ENCODE peak calls at places on chromosomes 7 and 10, in six cellular contexts. Y is suprapubic skin; M is fibroblast of lung; B is breast epithelium; I is kidney; D is naive thymus-derived CD4-positive, alpha-beta T cell. P is an unnamed sample.

GRCh38 chr7:794671-795329 is 37.5 kb upstream of the SUN1 start:
- DNase-seq in I (peak; percentile 66), D (no peak), B (no peak), M (no peak), Y (no peak), P (no peak)

GRCh38 chr10:121213436-121213835 is 362.3 kb downstream of the WDR11 start:
- DNase-seq in M (no peak), Y (no peak), I (no peak), D (no peak), B (no peak), P (no peak)

GRCh38 chr10:100998183-100998990 is 1.2 kb upstream of the LZTS2 start:
- DNase-seq in D (peak; percentile 75), B (peak; percentile 87), Y (peak; percentile 89), M (peak; percentile 87), I (peak; percentile 95), P (peak; percentile 88)

GRCh38 chr10:22682237-22683192 is 31.9 kb downstream of the PIP4K2A start:
- DNase-seq in B (no peak), M (peak; percentile 51), I (no peak), Y (no peak), D (peak; percentile 57), P (no peak)

GRCh38 chr10:84783386-84783785 is 455.0 kb downstream of the CCSER2 start:
- DNase-seq in B (no peak), Y (no peak), D (no peak), I (no peak), M (no peak), P (no peak)

GRCh38 chr7:66769833-66770512 is 29.4 kb downstream of the RABGEF1 start:
- DNase-seq in D (no peak), B (no peak), Y (no peak), M (peak; percentile 72), I (no peak), P (no peak)

GRCh38 chr7:27652518-27652917 is 10.2 kb downstream of the HIBADH start:
- DNase-seq in D (no peak), M (no peak), B (no peak), I (no peak), Y (no peak), P (no peak)

GRCh38 chr7:156665101-156665500 is 24.5 kb downstream of the RNF32 start:
- DNase-seq in I (no peak), Y (no peak), D (no peak), M (no peak), B (no peak), P (no peak)

GRCh38 chr10:118840071-118840775 is 85.5 kb upstream of the CACUL1 start:
- DNase-seq in Y (no peak), I (no peak), B (no peak), M (no peak), D (no peak), P (no peak)

GRCh38 chr10:79022565-79023488 is 45.9 kb upstream of the ZMIZ1 start:
- DNase-seq in Y (peak; percentile 73), M (peak; percentile 37), I (peak; percentile 68), B (no peak), D (no peak), P (no peak)

DNA sequence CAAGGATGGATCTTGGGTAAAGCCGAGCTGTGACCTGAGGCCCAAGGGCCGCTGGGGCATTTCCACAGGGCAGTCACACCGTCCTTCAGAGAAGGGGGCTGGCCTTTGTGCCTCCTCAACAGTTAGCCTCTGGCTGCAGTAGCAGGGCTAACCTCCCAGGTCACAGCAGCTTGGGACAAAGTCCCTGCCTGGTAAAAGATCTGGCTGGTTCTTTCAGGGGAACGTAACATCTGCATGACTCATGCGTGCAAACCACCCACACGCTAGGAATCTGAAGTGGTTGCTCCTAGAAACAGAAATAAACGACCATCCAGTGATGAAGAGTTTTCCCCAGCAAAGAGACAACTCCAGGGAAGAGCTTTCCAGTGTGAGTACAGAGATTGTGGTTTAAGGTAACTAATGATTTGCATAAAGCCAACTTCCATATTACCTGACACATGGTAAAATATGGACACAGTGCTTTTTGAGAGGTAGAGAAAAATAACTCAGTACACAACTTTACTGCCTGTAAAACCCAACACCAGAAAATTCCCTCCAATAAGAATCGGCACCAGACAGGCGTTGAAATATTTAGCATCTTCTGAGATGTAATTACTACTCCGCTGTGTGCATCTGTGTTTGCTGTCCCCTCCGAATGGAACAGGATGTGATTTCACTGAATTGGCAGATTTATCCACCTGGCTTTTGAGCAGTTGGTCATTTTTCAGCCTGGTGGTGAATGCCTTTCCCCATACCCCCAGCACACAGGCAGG is 84.9 kb upstream of the ADRB1 start:
- DNase-seq in D (no peak), I (peak; percentile 80), B (no peak), M (peak; percentile 88), Y (no peak), P (peak; percentile 16)
- H3K27ac ChIP-seq in D (no peak overlapping the region), I (peak overlapping the region; percentile 59), B (peak overlapping the region; percentile 76), M (peak overlapping the region; percentile 66), Y (peak overlapping the region; percentile 63), P (peak overlapping the region; percentile 65)

DNA sequence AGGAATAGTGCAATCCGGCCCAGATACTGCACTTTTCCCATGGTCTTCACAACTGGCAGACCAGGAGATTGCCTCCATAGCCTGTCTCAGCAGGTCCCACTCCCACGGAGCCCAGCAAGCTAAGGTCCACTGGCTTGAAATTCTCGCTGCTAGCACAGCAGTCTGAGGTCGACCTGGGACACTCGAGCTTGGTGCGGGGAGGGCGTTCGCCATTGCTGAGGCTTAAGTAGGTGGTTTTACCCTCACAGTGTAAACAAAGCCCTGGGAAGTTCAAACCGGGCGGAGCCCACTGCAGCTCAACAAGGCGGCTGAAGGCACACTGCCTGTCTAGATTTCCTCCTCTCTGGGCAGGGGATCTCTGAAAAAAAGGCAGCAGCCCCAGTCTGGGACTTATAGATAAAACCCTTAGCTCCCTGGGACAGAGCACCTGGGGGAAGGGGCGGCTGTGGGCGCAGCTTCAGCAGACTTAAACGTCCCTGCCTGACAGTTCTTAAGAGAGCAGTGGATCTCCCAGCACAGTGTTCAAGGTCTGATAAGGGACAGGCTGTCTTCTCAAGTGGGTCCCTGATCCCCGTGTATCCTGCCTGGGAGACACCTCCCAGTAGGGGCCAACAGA is 293.5 kb upstream of the GALNT17 start:
- DNase-seq in Y (no peak), D (no peak), I (no peak), M (no peak), B (no peak), P (no peak)
- H3K27ac ChIP-seq in Y (no peak overlapping the region), D (no peak overlapping the region), I (no peak overlapping the region), M (no peak overlapping the region), B (no peak overlapping the region), P (no peak overlapping the region)

GRCh38 chr10:7397636-7398035 is 13.2 kb downstream of the SFMBT2 start:
- DNase-seq in I (no peak), B (no peak), Y (no peak), D (no peak), M (no peak), P (no peak)

GRCh38 chr10:7400068-7400824 is 10.6 kb downstream of the SFMBT2 start:
- DNase-seq in Y (no peak), I (no peak), D (no peak), M (no peak), B (no peak), P (no peak)

GRCh38 chr10:7399533-7399932 is 11.3 kb downstream of the SFMBT2 start:
- DNase-seq in B (no peak), I (no peak), D (no peak), Y (no peak), M (no peak), P (no peak)

GRCh38 chr10:7401156-7401555 is 9.7 kb downstream of the SFMBT2 start:
- DNase-seq in M (no peak), B (no peak), D (no peak), I (no peak), Y (no peak), P (no peak)

GRCh38 chr10:7397049-7397448 is 13.8 kb downstream of the SFMBT2 start:
- DNase-seq in Y (no peak), B (no peak), D (no peak), I (no peak), M (no peak), P (no peak)
- H3K27ac ChIP-seq in Y (no peak overlapping the region), B (no peak overlapping the region), D (no peak overlapping the region), I (no peak overlapping the region), M (no peak overlapping the region), P (no peak overlapping the region)

GRCh38 chr10:31664803-31665202 is 263.8 kb downstream of the ARHGAP12 start:
- DNase-seq in I (no peak), M (no peak), B (no peak), D (no peak), Y (no peak), P (no peak)

DNA sequence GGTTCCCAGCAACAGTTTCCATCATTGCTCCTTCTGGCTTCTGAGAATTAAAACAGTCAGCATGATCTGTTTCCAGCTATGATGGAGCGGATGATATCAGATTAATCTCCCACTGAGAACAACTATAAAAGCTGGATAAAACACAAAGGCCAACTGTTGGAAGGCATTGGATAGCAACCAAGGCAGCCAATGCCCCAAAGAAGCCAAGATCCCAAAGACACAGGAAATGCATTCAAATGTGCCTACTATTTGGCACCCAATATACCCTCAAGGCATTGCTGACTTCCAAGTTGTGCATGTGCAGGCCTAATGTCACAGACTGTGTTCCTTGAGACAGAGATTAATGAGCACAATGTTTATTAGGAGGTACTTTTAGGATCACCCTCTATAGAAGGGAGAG is 259.3 kb downstream of the ARHGAP12 start:
- DNase-seq in B (no peak), I (no peak), M (no peak), D (no peak), Y (no peak), P (peak; percentile 51)
- H3K27ac ChIP-seq in B (peak overlapping the region; percentile 7), I (no peak overlapping the region), M (no peak overlapping the region), D (no peak overlapping the region), Y (peak overlapping the region; percentile 31), P (peak overlapping the region; percentile 36)

GRCh38 chr7:22860337-22860736 is 37.7 kb upstream of the TOMM7 start:
- DNase-seq in I (no peak), Y (no peak), M (no peak), B (no peak), D (no peak), P (no peak)

GRCh38 chr7:22858640-22859561 is 36.3 kb upstream of the TOMM7 start:
- DNase-seq in I (no peak), Y (no peak), B (no peak), M (peak; percentile 99), D (no peak), P (no peak)

GRCh38 chr7:22858274-22858639 is 35.6 kb upstream of the TOMM7 start:
- DNase-seq in Y (no peak), I (no peak), B (no peak), D (no peak), M (no peak), P (no peak)

GRCh38 chr7:22860784-22861482 is 38.3 kb upstream of the TOMM7 start:
- DNase-seq in I (no peak), M (no peak), B (no peak), D (no peak), Y (no peak), P (no peak)

GRCh38 chr7:22859676-22860290 is 37.1 kb upstream of the TOMM7 start:
- DNase-seq in M (no peak), D (no peak), Y (no peak), I (no peak), B (no peak), P (no peak)
- H3K27ac ChIP-seq in M (peak overlapping the region; percentile 92), D (no peak overlapping the region), Y (peak overlapping the region; percentile 22), I (no peak overlapping the region), B (peak overlapping the region; percentile 87), P (no peak overlapping the region)

DNA sequence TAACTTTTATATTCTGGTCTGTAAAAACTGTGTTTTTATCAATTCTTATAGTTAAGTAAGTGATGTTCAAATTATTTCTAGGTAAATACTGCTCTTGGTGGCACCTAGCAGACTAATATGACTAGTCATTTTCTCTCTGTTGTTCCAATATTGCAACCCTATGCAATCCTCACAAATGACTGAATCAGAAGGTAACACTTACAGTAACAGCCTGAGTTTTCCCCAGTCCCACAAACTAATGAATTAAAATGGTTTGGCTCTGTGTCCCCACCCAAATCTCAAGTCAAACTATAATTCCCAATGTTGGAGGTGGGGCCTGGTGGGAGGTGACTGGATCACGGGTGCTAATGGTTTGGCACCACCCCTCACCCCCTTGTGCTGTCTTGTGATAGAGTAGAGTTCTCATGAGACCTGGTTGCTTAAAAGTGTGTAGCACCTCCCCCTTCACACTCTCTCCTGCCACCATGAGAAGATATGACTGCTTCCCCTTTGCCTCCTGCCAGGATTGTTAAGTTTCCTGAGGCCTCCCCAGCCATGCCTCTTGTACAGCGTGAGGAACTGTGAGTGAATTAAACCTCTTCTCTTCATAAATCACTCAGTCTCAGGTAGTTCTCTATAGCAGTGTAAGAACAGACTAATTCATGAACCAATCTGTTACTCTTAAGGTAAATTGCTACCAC is 43.5 kb downstream of the MTPN start:
- DNase-seq in M (peak; percentile 17), I (no peak), Y (no peak), B (no peak), D (no peak), P (no peak)
- H3K27ac ChIP-seq in M (no peak overlapping the region), I (no peak overlapping the region), Y (no peak overlapping the region), B (no peak overlapping the region), D (no peak overlapping the region), P (no peak overlapping the region)